ENCODE peak calls at places on chromosomes 12 and 14, in ten cellular contexts. S is activated CD4-positive, alpha-beta T cell treated with anti-CD3 and anti-CD28 coated beads for 48 hours; K is H9; L is BE2C; F is NCI-H1436; B is neural progenitor cell; Q is stimulated activated CD4-positive, alpha-beta T cell treated with anti-CD3 and anti-CD28 coated beads, Interleukin-12 subunit alpha, Interleukin-12 subunit beta, amount 100 ng/mL, for 48 hours; H is stimulated activated CD8-positive, alpha-beta memory T cell treated with anti-CD3 and anti-CD28 coated beads, Interleukin-12 subunit alpha, Interleukin-12 subunit beta, amount 100 ng/mL, for 1 hour; V is EL; O is T1000. Z is an unnamed sample.

GRCh38 chr12:110002691-110003515 is 3.7 kb downstream of the ANKRD13A start:
- DNase-seq in S (no peak), O (no peak), K (no peak), Q (no peak), L (no peak), H (no peak), V (peak; percentile 26), F (no peak), B (no peak), Z (no peak)

GRCh38 chr14:73809386-73809785 is 42.2 kb upstream of the PTGR2 start:
- DNase-seq in K (no peak), O (no peak), F (no peak), B (no peak), Q (no peak), L (no peak), V (no peak), H (no peak), S (no peak), Z (peak; percentile 81)

GRCh38 chr12:70002097-70002911 is 177.3 kb downstream of the MYRFL start:
- DNase-seq in V (no peak), B (no peak), O (no peak), Q (no peak), F (no peak), S (no peak), L (no peak), H (no peak), K (no peak), Z (no peak)

GRCh38 chr12:110906088-110906487 is 14.3 kb downstream of the MYL2 start:
- DNase-seq in F (no peak), B (no peak), V (no peak), L (no peak), H (no peak), S (no peak), K (no peak), Q (no peak), O (no peak), Z (no peak)

GRCh38 chr12:27142102-27142721 is 59.8 kb upstream of the C12orf71 start:
- DNase-seq in H (peak; percentile 11), F (peak; percentile 49), B (peak; percentile 88), Q (peak; percentile 28), L (peak; percentile 71), V (peak; percentile 77), S (peak; percentile 49), K (peak; percentile 80), O (no peak), Z (peak; percentile 74)

GRCh38 chr14:96069421-96069820 is 30.3 kb downstream of the C14orf132 start:
- DNase-seq in K (no peak), H (no peak), L (no peak), S (no peak), O (no peak), F (no peak), V (no peak), B (no peak), Q (no peak), Z (no peak)

GRCh38 chr14:79544671-79545070 is 666.6 kb downstream of the DIO2 start:
- DNase-seq in O (no peak), H (no peak), K (no peak), F (no peak), V (peak; percentile 79), Q (no peak), B (no peak), L (no peak), S (no peak), Z (no peak)

GRCh38 chr14:74531467-74531866 is 37.9 kb downstream of the ISCA2 start:
- DNase-seq in Q (no peak), L (no peak), F (no peak), B (peak; percentile 70), K (peak; percentile 90), V (peak; percentile 50), O (no peak), H (no peak), S (no peak), Z (peak; percentile 47)

GRCh38 chr12:6295187-6295811 is 15.2 kb upstream of the PLEKHG6 start:
- DNase-seq in L (no peak), H (no peak), O (peak; percentile 91), S (no peak), F (peak; percentile 6), Q (no peak), K (no peak), B (no peak), V (peak; percentile 70), Z (peak; percentile 86)

GRCh38 chr12:27385756-27386155 is 53.1 kb downstream of the BMAL2 start:
- DNase-seq in S (no peak), V (no peak), L (no peak), O (no peak), F (no peak), H (no peak), Q (no peak), K (no peak), B (no peak), Z (no peak)

GRCh38 chr12:124686001-124686884 is 118.8 kb upstream of the NCOR2 start:
- DNase-seq in V (peak; percentile 90), L (peak; percentile 48), B (no peak), H (no peak), O (peak; percentile 61), F (no peak), K (no peak), Q (no peak), S (no peak), Z (no peak)

GRCh38 chr12:89932950-89933349 is 224.3 kb upstream of the ATP2B1 start:
- DNase-seq in F (peak; percentile 41), B (no peak), K (no peak), L (no peak), V (no peak), S (no peak), O (no peak), H (no peak), Q (no peak), Z (peak; percentile 56)

GRCh38 chr12:124278389-124279101 is 16.3 kb upstream of the RFLNA start:
- DNase-seq in B (no peak), L (no peak), K (no peak), F (no peak), V (no peak), O (no peak), H (no peak), Q (no peak), S (no peak), Z (no peak)

GRCh38 chr12:115467531-115467930 is 783.6 kb upstream of the TBX3 start:
- DNase-seq in S (no peak), Q (no peak), F (no peak), L (no peak), H (no peak), O (no peak), B (no peak), K (no peak), V (no peak), Z (no peak)

GRCh38 chr12:132459270-132459669 is 30.7 kb upstream of the FBRSL1 start:
- DNase-seq in L (no peak), K (no peak), Q (no peak), O (no peak), V (no peak), B (no peak), F (no peak), S (no peak), H (no peak), Z (no peak)

GRCh38 chr12:3273409-3273853 is 196.3 kb downstream of the TSPAN9 start:
- DNase-seq in Q (no peak), K (no peak), O (peak; percentile 76), S (no peak), B (no peak), H (no peak), F (no peak), V (peak; percentile 74), L (no peak), Z (peak; percentile 88)

GRCh38 chr12:7749442-7749841 is 2.3 kb upstream of the CLEC4C start:
- DNase-seq in Q (no peak), L (no peak), H (no peak), B (no peak), O (no peak), S (no peak), V (no peak), F (no peak), K (no peak), Z (no peak)

GRCh38 chr14:100132903-100133510 is 26.4 kb downstream of the DEGS2 start:
- DNase-seq in Q (no peak), K (no peak), S (no peak), L (peak; percentile 49), B (no peak), F (no peak), V (no peak), O (no peak), H (no peak), Z (no peak)

GRCh38 chr12:47361389-47362031 is 281.8 kb upstream of the AMIGO2 start:
- DNase-seq in S (peak; percentile 67), V (peak; percentile 7), B (no peak), H (no peak), O (no peak), K (peak; percentile 39), F (no peak), L (no peak), Q (peak; percentile 31), Z (no peak)

GRCh38 chr12:52351196-52352059 is 15.9 kb downstream of the KRT85 start:
- DNase-seq in S (peak; percentile 26), V (no peak), B (no peak), L (no peak), Q (no peak), O (no peak), K (no peak), H (peak; percentile 49), F (no peak), Z (no peak)

GRCh38 chr14:78764240-78764639 is 594.1 kb downstream of the NRXN3 start:
- DNase-seq in O (no peak), S (no peak), H (no peak), K (no peak), V (peak; percentile 67), Q (no peak), B (no peak), L (no peak), F (no peak), Z (peak; percentile 0)

GRCh38 chr14:76810953-76811400 is 1.7 kb downstream of the ANGEL1 start:
- DNase-seq in L (peak; percentile 27), V (peak; percentile 30), F (no peak), S (peak; percentile 15), B (peak; percentile 31), H (no peak), Q (no peak), K (no peak), O (no peak), Z (peak; percentile 42)

GRCh38 chr12:93127582-93128331 is 198.7 kb upstream of the EEA1 start:
- DNase-seq in L (peak; percentile 22), F (peak; percentile 10), Q (no peak), V (peak; percentile 76), K (peak; percentile 55), O (no peak), B (peak; percentile 9), H (no peak), S (no peak), Z (peak; percentile 65)

GRCh38 chr12:12441891-12442461 is 85.1 kb downstream of the BORCS5 start:
- DNase-seq in S (peak; percentile 57), V (peak; percentile 18), K (no peak), B (no peak), H (peak; percentile 23), F (no peak), Q (no peak), O (no peak), L (no peak), Z (peak; percentile 29)

GRCh38 chr14:83300454-83301064 is 1766.9 kb upstream of the SEL1L start:
- DNase-seq in F (peak; percentile 32), L (no peak), S (no peak), Q (no peak), O (no peak), B (peak; percentile 39), V (peak; percentile 39), H (no peak), K (no peak), Z (peak; percentile 44)

Z was measured in LHCN-M2.